ENCODE peak calls at places on chromosomes 5 and 9, in eight cellular contexts. V, Z, Y, E, G, O, S and L are unnamed samples. For H3K9me3, the result is how much of the 10 kb centered on the place peaks cover.

GRCh38 chr5:114311943-114312342 is 49.9 kb upstream of the KCNN2 start:
- ATAC-seq in V (no peak), Z (no peak), Y (no peak), E (no peak), G (no peak), O (no peak), S (no peak), L (no peak)

GRCh38 chr9:121887553-121888437 is 205.3 kb downstream of the TTLL11 start:
- ATAC-seq in V (peak), Z (no peak), Y (peak), E (no peak), G (no peak), O (no peak), S (no peak), L (no peak)

GRCh38 chr9:121720311-121720991 is 69.0 kb downstream of the DAB2IP start:
- ATAC-seq in V (no peak), Z (no peak), Y (peak), E (no peak), G (no peak), O (no peak), S (peak), L (no peak)

GRCh38 chr5:150320048-150320555 is 17.4 kb upstream of the ARSI start:
- ATAC-seq in V (no peak), Z (no peak), Y (peak), E (peak), G (peak), O (no peak), S (no peak), L (peak)

GRCh38 chr5:112863549-112863948 is 2.5 kb downstream of the SRP19 start:
- ATAC-seq in V (no peak), Z (no peak), Y (no peak), E (no peak), G (no peak), O (no peak), S (no peak), L (no peak)

GRCh38 chr5:115227281-115227680 is 35.4 kb downstream of the PGGT1B start:
- ATAC-seq in V (no peak), Z (no peak), Y (no peak), E (no peak), G (no peak), O (no peak), S (no peak), L (no peak)

GRCh38 chr5:111685969-111686368 is 71.0 kb downstream of the NREP start:
- ATAC-seq in V (peak), Z (peak), Y (no peak), E (no peak), G (no peak), O (peak), S (peak), L (no peak)

GRCh38 chr9:76379494-76379893 is 14.7 kb downstream of the RFK start:
- ATAC-seq in V (no peak), Z (no peak), Y (peak), E (peak), G (no peak), O (no peak), S (no peak), L (no peak)

GRCh38 chr5:173847102-173847501 is 41.0 kb upstream of the CPEB4 start:
- ATAC-seq in V (no peak), Z (no peak), Y (no peak), E (no peak), G (no peak), O (no peak), S (no peak), L (no peak)

GRCh38 chr5:177024559-177024958 is 2.1 kb downstream of the ZNF346 start:
- ATAC-seq in V (no peak), Z (no peak), Y (no peak), E (no peak), G (no peak), O (peak), S (no peak), L (no peak)

GRCh38 chr9:132894343-132894742 is 15.6 kb downstream of the SPACA9 start:
- ATAC-seq in V (peak), Z (peak), Y (no peak), E (no peak), G (no peak), O (no peak), S (no peak), L (no peak)

GRCh38 chr9:87554976-87555375 is 57.3 kb downstream of the DAPK1 start:
- ATAC-seq in V (no peak), Z (no peak), Y (no peak), E (no peak), G (peak), O (no peak), S (no peak), L (peak)

GRCh38 chr9:106961623-106962022 is 98.7 kb downstream of the ZNF462 start:
- ATAC-seq in V (no peak), Z (no peak), Y (no peak), E (no peak), G (no peak), O (no peak), S (no peak), L (no peak)

GRCh38 chr5:165630211-165630866 is 2124.9 kb downstream of the MAT2B start:
- ATAC-seq in V (no peak), Z (peak), Y (peak), E (peak), G (no peak), O (peak), S (peak), L (peak)

GRCh38 chr5:80930940-80931339 is 29.2 kb upstream of the RASGRF2 start:
- ATAC-seq in V (no peak), Z (no peak), Y (no peak), E (no peak), G (no peak), O (no peak), S (no peak), L (no peak)

GRCh38 chr5:121251954-121252353 is 599.7 kb upstream of the FTMT start:
- ATAC-seq in V (peak), Z (no peak), Y (no peak), E (peak), G (no peak), O (no peak), S (no peak), L (no peak)

GRCh38 chr9:78577507-78577906 is 280.6 kb downstream of the PSAT1 start:
- ATAC-seq in V (no peak), Z (no peak), Y (no peak), E (no peak), G (no peak), O (no peak), S (no peak), L (no peak)

GRCh38 chr5:173759696-173760095 is 128.5 kb upstream of the CPEB4 start:
- ATAC-seq in V (no peak), Z (no peak), Y (no peak), E (no peak), G (no peak), O (no peak), S (no peak), L (no peak)

GRCh38 chr5:65078331-65078730 is 309.6 kb downstream of the CWC27 start:
- ATAC-seq in V (no peak), Z (peak), Y (no peak), E (no peak), G (no peak), O (no peak), S (no peak), L (no peak)

GRCh38 chr9:76302947-76303550 is 91.2 kb downstream of the RFK start:
- ATAC-seq in V (peak), Z (peak), Y (peak), E (peak), G (no peak), O (peak), S (peak), L (no peak)

GRCh38 chr5:12691330-12691729 is 787.1 kb upstream of the CTNND2 start:
- ATAC-seq in V (no peak), Z (no peak), Y (no peak), E (no peak), G (no peak), O (no peak), S (no peak), L (no peak)

GRCh38 chr5:6510132-6510531 is 61.5 kb downstream of the UBE2QL1 start:
- ATAC-seq in V (no peak), Z (no peak), Y (no peak), E (no peak), G (no peak), O (no peak), S (no peak), L (no peak)

GRCh38 chr9:126363847-126364671 is 37.4 kb downstream of the MVB12B start:
- ATAC-seq in V (no peak), Z (no peak), Y (no peak), E (no peak), G (no peak), O (no peak), S (no peak), L (no peak)

GRCh38 chr5:76696254-76696653 is 19.7 kb upstream of the F2R start:
- ATAC-seq in V (no peak), Z (no peak), Y (no peak), E (no peak), G (no peak), O (no peak), S (no peak), L (no peak)

GRCh38 chr5:7615566-7616061 is 219.7 kb downstream of the ADCY2 start:
- ATAC-seq in V (no peak), Z (no peak), Y (no peak), E (no peak), G (no peak), O (no peak), S (no peak), L (no peak)

GRCh38 chr5:115720888-115721287 is 95.1 kb upstream of the TMED7 start:
- ATAC-seq in V (no peak), Z (no peak), Y (no peak), E (no peak), G (no peak), O (no peak), S (no peak), L (peak)

GRCh38 chr9:127785933-127786772 is at the start of gene CDK9:
- ATAC-seq in V (peak), Z (peak), Y (peak), E (peak), G (peak), O (peak), S (peak), L (peak)
- TF ChIP-seq POLR2A in V (no peak), Z (peak), Y (peak), E (peak), G (peak), O (peak), S (no peak), L (peak)

GRCh38 chr5:1497271-1497777 is 26.4 kb downstream of the LPCAT1 start:
- ATAC-seq in V (no peak), Z (no peak), Y (no peak), E (no peak), G (no peak), O (peak), S (no peak), L (no peak)

GRCh38 chr5:1500411-1501091 is 23.2 kb downstream of the LPCAT1 start:
- ATAC-seq in V (no peak), Z (no peak), Y (peak), E (no peak), G (peak), O (no peak), S (no peak), L (peak)

GRCh38 chr5:1497795-1498622 is 25.8 kb downstream of the LPCAT1 start:
- ATAC-seq in V (no peak), Z (no peak), Y (no peak), E (no peak), G (no peak), O (peak), S (no peak), L (no peak)

GRCh38 chr5:1499851-1500250 is 23.9 kb downstream of the LPCAT1 start:
- ATAC-seq in V (no peak), Z (no peak), Y (no peak), E (no peak), G (no peak), O (no peak), S (no peak), L (no peak)

GRCh38 chr5:1498623-1499416 is 24.9 kb downstream of the LPCAT1 start:
- ATAC-seq in V (no peak), Z (no peak), Y (no peak), E (no peak), G (no peak), O (peak), S (no peak), L (no peak)
- H3K4me3 ChIP-seq in V (no peak), Z (no peak), Y (no peak), E (no peak), G (no peak), O (no peak), S (no peak), L (no peak)

DNA sequence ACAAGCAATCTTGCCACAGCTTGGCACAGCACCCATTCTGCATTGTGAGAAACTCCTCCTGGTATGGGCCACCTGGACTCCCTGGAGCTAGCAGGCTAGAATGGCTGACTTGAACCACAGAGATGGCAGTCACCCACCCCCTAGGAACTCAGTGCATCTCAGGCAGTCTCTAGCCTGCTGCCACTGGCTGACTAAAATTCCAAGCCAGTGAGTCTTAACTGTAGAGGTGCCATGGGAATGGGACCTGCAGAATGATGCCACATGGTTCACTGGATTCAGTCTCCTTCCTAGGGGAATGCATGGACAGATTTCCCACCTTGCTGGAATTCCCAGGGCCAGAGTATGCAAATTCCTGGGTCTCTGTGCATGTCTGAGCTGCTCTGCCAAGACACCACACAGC is 382.9 kb downstream of the MAN2A1 start:
- ATAC-seq in V (no peak), Z (no peak), Y (no peak), E (no peak), G (no peak), O (no peak), S (no peak), L (no peak)
- H3K9me3 ChIP-seq in V (under half), Z (under half), Y (under half), E (under half), G (under half), O (under half), S (under half), L (under half)

GRCh38 chr9:127567119-127567897 is 44.8 kb upstream of the STXBP1 start:
- ATAC-seq in V (peak), Z (peak), Y (peak), E (peak), G (peak), O (no peak), S (peak), L (peak)
- TF ChIP-seq POLR2A in V (no peak), Z (no peak), Y (peak), E (no peak), G (no peak), O (no peak), S (no peak), L (no peak)

GRCh38 chr5:35816881-35817521 is 39.7 kb upstream of the IL7R start:
- ATAC-seq in V (no peak), Z (no peak), Y (no peak), E (no peak), G (no peak), O (no peak), S (no peak), L (no peak)

GRCh38 chr5:35819026-35819425 is 37.7 kb upstream of the IL7R start:
- ATAC-seq in V (no peak), Z (no peak), Y (no peak), E (no peak), G (no peak), O (no peak), S (peak), L (no peak)

GRCh38 chr5:35821513-35821912 is 35.2 kb upstream of the IL7R start:
- ATAC-seq in V (no peak), Z (no peak), Y (no peak), E (no peak), G (no peak), O (no peak), S (no peak), L (no peak)

GRCh38 chr5:35820720-35821119 is 36.0 kb upstream of the IL7R start:
- ATAC-seq in V (no peak), Z (no peak), Y (no peak), E (no peak), G (no peak), O (no peak), S (no peak), L (no peak)

DNA sequence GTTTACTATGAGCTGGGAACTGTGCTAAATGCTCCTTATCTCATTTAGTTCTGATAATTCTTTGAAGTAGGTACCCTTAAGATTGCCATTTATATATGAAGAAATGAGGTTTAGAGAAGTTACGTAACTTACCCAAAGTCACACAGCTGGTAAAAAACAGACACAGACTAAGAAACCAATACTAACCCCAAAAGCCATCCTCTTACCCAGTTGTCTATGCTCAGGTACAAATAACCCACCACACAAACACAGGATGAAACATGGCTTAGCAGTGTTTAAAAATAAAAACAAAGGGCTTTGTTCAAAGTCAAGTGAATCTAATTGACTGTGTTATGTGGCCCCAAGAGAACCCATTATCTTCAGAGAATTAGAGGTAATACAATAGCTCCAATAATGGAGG is 37.0 kb upstream of the IL7R start:
- ATAC-seq in V (no peak), Z (no peak), Y (no peak), E (no peak), G (no peak), O (no peak), S (no peak), L (no peak)
- H3K4me3 ChIP-seq in V (no peak), Z (no peak), Y (no peak), E (no peak), G (no peak), O (no peak), S (no peak), L (no peak)

DNA sequence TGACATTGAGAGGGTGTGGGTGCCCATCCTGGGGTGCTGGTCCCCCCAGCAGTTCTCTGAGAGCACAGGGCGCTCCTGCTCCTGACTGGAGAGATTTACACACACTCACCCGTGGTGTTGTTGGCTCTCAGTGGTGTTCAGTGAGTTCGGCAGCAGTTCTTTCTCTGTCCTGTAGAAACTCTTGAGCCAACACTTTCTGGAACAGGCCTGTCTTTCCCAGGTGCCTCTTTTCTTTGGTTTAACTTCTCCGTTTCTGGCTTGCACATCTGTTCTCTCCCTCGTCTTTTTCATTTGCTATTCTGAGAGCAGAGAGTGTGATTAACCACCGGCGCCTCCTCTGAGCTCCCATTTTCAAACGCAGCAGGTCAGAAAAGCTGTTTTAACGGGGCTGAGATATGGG is 284.5 kb downstream of the IRX2 start:
- ATAC-seq in V (no peak), Z (no peak), Y (no peak), E (no peak), G (no peak), O (no peak), S (no peak), L (no peak)
- H3K9me3 ChIP-seq in V (under half), Z (under half), Y (under half), E (under half), G (under half), O (under half), S (under half), L (under half)

GRCh38 chr9:124658165-124659017 is 112.7 kb downstream of the NR6A1 start:
- ATAC-seq in V (peak), Z (peak), Y (peak), E (peak), G (peak), O (peak), S (peak), L (peak)
- TF ChIP-seq POLR2A in V (peak), Z (peak), Y (peak), E (peak), G (peak), O (peak), S (peak), L (no peak)

DNA sequence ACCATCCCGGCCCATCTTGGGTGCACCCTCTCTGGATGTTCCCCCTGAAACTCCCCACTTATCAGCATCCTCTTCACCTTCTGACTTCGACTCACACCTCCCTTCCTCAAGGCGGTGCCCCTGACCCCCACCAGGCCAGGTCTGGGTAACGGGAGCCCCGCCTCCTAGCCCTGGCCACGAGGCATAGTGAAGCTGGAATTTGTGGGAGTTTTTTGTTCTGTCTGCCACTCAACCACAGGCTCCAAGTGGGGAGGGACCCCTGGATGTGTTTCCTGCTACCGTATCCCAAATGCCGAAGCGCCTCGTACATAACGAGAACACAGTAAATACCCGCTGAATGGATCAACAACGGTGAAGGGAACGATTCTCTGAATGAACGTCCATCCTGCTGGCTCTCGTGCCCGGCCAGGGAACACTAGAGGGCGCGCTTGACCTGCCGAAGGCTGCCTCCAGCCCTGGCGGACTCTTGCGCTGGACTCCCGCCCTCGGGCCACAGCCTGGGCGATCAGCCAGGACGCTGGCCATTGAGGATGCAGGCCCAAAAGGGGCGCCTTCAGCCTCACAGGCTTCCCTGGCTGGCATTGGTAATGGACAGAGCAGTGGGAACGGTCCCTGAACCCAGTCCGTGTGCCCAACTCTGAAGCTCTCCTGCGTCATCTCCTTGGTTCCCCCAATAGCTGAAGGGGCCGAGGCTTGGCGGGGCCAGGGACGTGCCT is 47.3 kb upstream of the PHYKPL start:
- ATAC-seq in V (peak), Z (peak), Y (peak), E (peak), G (peak), O (peak), S (peak), L (peak)
- H3K4me3 ChIP-seq in V (no peak), Z (no peak), Y (no peak), E (no peak), G (no peak), O (no peak), S (no peak), L (no peak)